ENCODE peak calls at places on chromosomes 3 and 15, in nine cellular contexts. U is pancreas; Z is aorta; Y is BE2C; N is heart left ventricle; D is Panc1; L is Karpas-422; Q is naive thymus-derived CD4-positive, alpha-beta T cell; T is testis. I is an unnamed sample. For H3K4me1, the result is how much of the 10 kb centered on the place peaks cover.

GRCh38 chr3:175432338-175433025 is 573.3 kb downstream of the NAALADL2 start:
- DNase-seq in T (no peak), U (no peak), N (no peak), Y (peak), L (no peak), Z (no peak), D (no peak), Q (no peak), I (no peak)

GRCh38 chr3:120350431-120350941 is 1.3 kb upstream of the LRRC58 start:
- DNase-seq in L (peak), Y (peak), N (no peak), Z (peak), U (peak), Q (no peak), D (no peak), T (peak), I (no peak)

GRCh38 chr15:35289029-35289617 is 204.0 kb upstream of the NANOGP8 start:
- DNase-seq in Y (peak), N (no peak), L (peak), U (no peak), D (no peak), Z (no peak), T (peak), Q (no peak), I (no peak)

GRCh38 chr15:100665570-100665969 is 63.2 kb downstream of the ASB7 start:
- DNase-seq in L (no peak), T (peak), D (no peak), N (no peak), Z (no peak), U (no peak), Q (no peak), Y (no peak), I (no peak)

GRCh38 chr3:113847664-113848461 is 9.3 kb downstream of the GRAMD1C start:
- DNase-seq in Q (no peak), D (no peak), Z (no peak), L (no peak), U (no peak), T (no peak), Y (no peak), N (no peak), I (no peak)

GRCh38 chr3:4730734-4731133 is 237.6 kb downstream of the ITPR1 start:
- DNase-seq in Y (no peak), L (no peak), N (no peak), Q (no peak), Z (peak), U (no peak), T (no peak), D (no peak), I (no peak)

GRCh38 chr15:82108489-82109078 is 62.8 kb upstream of the MEX3B start:
- DNase-seq in L (peak), Y (peak), Z (peak), U (peak), T (peak), Q (peak), D (peak), N (peak), I (peak)

GRCh38 chr3:101010316-101010715 is 17.1 kb upstream of the ABI3BP start:
- DNase-seq in N (no peak), Z (no peak), T (no peak), L (no peak), Y (no peak), Q (no peak), U (no peak), D (no peak), I (no peak)

GRCh38 chr3:142568393-142569017 is 10.0 kb downstream of the ATR start:
- DNase-seq in T (peak), D (no peak), Y (no peak), L (no peak), Q (no peak), U (no peak), Z (no peak), N (no peak), I (no peak)

GRCh38 chr3:9903238-9903624 is 583 bp downstream of the IL17RE start:
- DNase-seq in Z (no peak), Y (no peak), D (no peak), U (no peak), T (no peak), L (no peak), Q (no peak), N (peak), I (no peak)

GRCh38 chr3:177905895-177906511 is 630.2 kb upstream of the KCNMB2 start:
- DNase-seq in Q (no peak), N (no peak), T (no peak), Z (no peak), U (peak), Y (no peak), L (no peak), D (no peak), I (no peak)

GRCh38 chr15:75138016-75138999 is 63.4 kb upstream of the C15orf39 start:
- DNase-seq in Y (no peak), D (no peak), Z (peak), N (no peak), T (peak), Q (no peak), L (no peak), U (no peak), I (no peak)

GRCh38 chr3:8480699-8481098 is 20.9 kb upstream of the LMCD1 start:
- DNase-seq in Q (no peak), D (no peak), Y (no peak), U (no peak), T (no peak), Z (no peak), N (no peak), L (no peak), I (no peak)

GRCh38 chr3:133441867-133442270 is 42.0 kb downstream of the BFSP2 start:
- DNase-seq in L (no peak), N (no peak), Q (no peak), D (no peak), Y (no peak), U (no peak), T (no peak), Z (no peak), I (no peak)

GRCh38 chr15:86505951-86506350 is 426.3 kb downstream of the AGBL1 start:
- DNase-seq in L (no peak), D (no peak), U (no peak), N (no peak), Q (no peak), Z (no peak), Y (no peak), T (no peak), I (no peak)

GRCh38 chr3:141367038-141367730 is 1.1 kb upstream of the ZBTB38 start:
- DNase-seq in L (no peak), Y (no peak), N (peak), D (no peak), U (no peak), Q (no peak), Z (no peak), T (no peak), I (peak)

GRCh38 chr3:111227216-111227615 is 155.6 kb downstream of the NECTIN3 start:
- DNase-seq in D (no peak), T (no peak), Q (no peak), N (no peak), Z (no peak), Y (no peak), L (no peak), U (no peak), I (no peak)

GRCh38 chr3:187694801-187695200 is 7.6 kb downstream of the RTP2 start:
- DNase-seq in Z (no peak), N (no peak), U (no peak), T (no peak), L (no peak), Y (no peak), D (no peak), Q (no peak), I (no peak)

GRCh38 chr15:64883997-64884511 is 27.6 kb upstream of the ANKDD1A start:
- DNase-seq in Q (peak), N (peak), Y (peak), L (no peak), D (peak), Z (peak), T (peak), U (no peak), I (no peak)

GRCh38 chr3:59773970-59774369 is 724.1 kb upstream of the CFAP20DC start:
- DNase-seq in Q (no peak), U (no peak), Y (peak), T (no peak), N (no peak), L (no peak), Z (no peak), D (no peak), I (no peak)

GRCh38 chr3:31895471-31895870 is 85.6 kb downstream of the OSBPL10 start:
- DNase-seq in N (no peak), D (no peak), L (no peak), T (no peak), Y (no peak), Z (no peak), U (no peak), Q (no peak), I (no peak)

GRCh38 chr15:85443046-85443445 is 62.6 kb downstream of the AKAP13 start:
- DNase-seq in D (no peak), Y (no peak), Q (no peak), N (no peak), Z (no peak), U (no peak), L (peak), T (no peak), I (no peak)

GRCh38 chr3:133890037-133890436 is 5.6 kb downstream of the RAB6B start:
- DNase-seq in N (no peak), U (no peak), Z (peak), L (no peak), Y (no peak), T (no peak), D (no peak), Q (no peak), I (no peak)

GRCh38 chr3:197256836-197257444 is 41.5 kb downstream of the DLG1 start:
- DNase-seq in Q (peak), L (peak), N (no peak), U (peak), Y (peak), Z (no peak), D (peak), T (peak), I (no peak)

GRCh38 chr3:21962456-21962855 is 211.4 kb upstream of the ZNF385D start:
- DNase-seq in Y (no peak), N (no peak), Z (no peak), U (no peak), T (no peak), L (no peak), D (no peak), Q (no peak), I (no peak)

GRCh38 chr3:143295201-143296080 is 175.9 kb downstream of the CHST2 start:
- DNase-seq in D (no peak), Y (no peak), L (peak), T (no peak), Z (no peak), U (no peak), Q (no peak), N (no peak), I (no peak)

GRCh38 chr15:90015749-90016148 is 14.6 kb downstream of the ZNF710 start:
- DNase-seq in D (no peak), N (no peak), Q (no peak), T (no peak), L (no peak), Y (no peak), U (peak), Z (no peak), I (no peak)

GRCh38 chr3:146465713-146466465 is 3.5 kb downstream of the PLSCR2 start:
- DNase-seq in D (no peak), Y (no peak), T (no peak), U (no peak), N (no peak), L (no peak), Z (no peak), Q (no peak), I (no peak)

GRCh38 chr15:20340931-20341661 is 200.5 kb downstream of the GOLGA6L6 start:
- DNase-seq in Y (peak), Q (no peak), T (peak), D (no peak), L (no peak), U (peak), Z (peak), N (peak), I (peak)

GRCh38 chr15:34070003-34070402 is 31.0 kb upstream of the AVEN start:
- DNase-seq in D (no peak), Z (no peak), Q (no peak), T (no peak), N (no peak), Y (no peak), U (no peak), L (no peak), I (no peak)

GRCh38 chr3:20912406-20912805 is 726.4 kb upstream of the SGO1 start:
- DNase-seq in L (no peak), T (no peak), Q (no peak), N (no peak), U (no peak), Z (no peak), D (no peak), Y (no peak), I (no peak)

DNA sequence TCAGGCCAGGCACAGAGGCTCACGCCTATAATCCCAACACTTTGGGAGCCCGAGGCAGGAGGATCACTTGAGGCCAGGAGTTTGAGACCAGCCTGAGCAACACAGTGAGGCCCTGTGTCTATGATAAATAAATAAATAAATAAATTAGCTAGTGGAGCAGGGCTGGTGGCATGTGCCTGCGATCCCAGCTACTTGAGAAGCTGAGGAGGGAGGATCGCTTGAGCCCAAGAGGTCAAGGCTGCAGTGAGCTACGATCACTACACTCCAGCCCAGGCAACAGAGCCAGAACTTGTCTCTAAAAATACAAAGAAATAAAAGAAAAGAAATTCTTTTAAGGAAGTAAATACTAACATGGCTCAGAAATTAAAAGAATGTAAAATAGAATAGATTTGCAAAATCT is 91.8 kb downstream of the LIPC start:
- DNase-seq in N (no peak), T (peak), Q (no peak), D (no peak), U (no peak), Z (no peak), L (no peak), Y (no peak), I (no peak)
- H3K4me1 ChIP-seq in N (under half), T (under half), Q (under half), D (under half), U (under half), Z (under half), L (under half), Y (under half), I (under half)

GRCh38 chr15:41806291-41807181 is 21.4 kb upstream of the JMJD7 start:
- DNase-seq in D (no peak), T (peak), U (no peak), N (no peak), L (no peak), Q (no peak), Y (peak), Z (no peak), I (peak)
- H3K4me1 ChIP-seq in D (under half), T (under half), U (under half), N (under half), L (under half), Q (under half), Y (under half), Z (under half), I (under half)

DNA sequence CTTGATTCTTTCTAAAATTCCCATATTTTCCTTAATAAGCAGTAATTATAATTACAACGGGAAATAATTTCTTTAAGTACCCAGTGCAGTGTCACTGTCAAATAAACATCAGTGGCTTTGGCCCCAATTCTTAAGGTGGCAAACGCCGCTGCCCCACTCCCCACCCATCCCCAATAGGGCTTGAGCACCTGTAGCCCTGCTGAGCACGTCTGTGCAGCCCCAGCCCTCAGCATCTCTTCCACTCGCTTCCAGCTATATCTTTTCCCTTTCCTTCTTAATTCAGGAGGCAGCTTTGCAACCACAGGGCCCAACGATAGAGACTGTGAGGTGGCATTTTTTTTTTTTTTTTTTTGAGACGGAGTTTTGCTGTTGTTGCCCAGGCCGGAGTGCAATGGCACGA is 9.0 kb downstream of the PPM1M start:
- DNase-seq in Q (no peak), Y (no peak), D (no peak), U (no peak), N (no peak), T (no peak), L (no peak), Z (no peak), I (no peak)
- H3K4me1 ChIP-seq in Q (half or more), Y (under half), D (under half), U (under half), N (under half), T (under half), L (under half), Z (under half), I (under half)

DNA sequence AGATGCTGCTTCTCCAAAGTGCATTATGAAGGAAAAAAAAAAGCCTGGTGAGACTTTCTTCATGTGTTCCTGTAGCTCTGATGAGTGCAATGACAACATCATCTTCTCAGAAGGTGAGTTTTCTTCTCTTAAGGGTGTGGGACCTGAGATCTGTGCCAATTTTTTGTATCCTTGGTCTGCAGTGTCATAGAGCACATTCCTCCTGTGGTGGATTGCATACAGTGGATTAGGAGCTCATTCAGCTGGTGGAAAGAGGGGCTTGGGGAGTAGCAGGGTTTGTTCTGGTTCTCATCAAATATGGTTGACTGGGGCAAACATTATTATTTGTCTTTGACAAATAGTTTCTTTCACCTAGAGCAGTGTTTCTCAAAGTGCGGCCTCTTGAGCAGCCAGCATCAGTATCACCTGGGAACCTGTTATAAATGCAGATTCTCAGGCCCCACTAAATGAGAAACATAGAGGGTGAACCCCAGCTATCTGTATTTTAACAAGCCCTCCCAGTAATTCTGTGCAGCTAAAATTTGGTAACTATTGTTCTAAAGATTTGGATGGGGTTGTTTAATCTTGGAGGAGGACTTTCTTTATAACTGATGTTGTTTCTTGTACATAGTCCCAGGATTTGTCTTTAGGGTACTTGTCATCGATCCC is 44.1 kb downstream of the TGFBR2 start:
- DNase-seq in U (no peak), Q (no peak), L (no peak), T (no peak), D (no peak), Z (no peak), N (no peak), Y (no peak), I (no peak)
- H3K4me1 ChIP-seq in U (under half), Q (half or more), L (under half), T (under half), D (under half), Z (under half), N (under half), Y (under half), I (under half)

GRCh38 chr3:48038971-48039481 is 22.8 kb upstream of the MAP4 start:
- DNase-seq in T (no peak), N (no peak), U (no peak), Y (no peak), D (no peak), Z (no peak), Q (no peak), L (no peak), I (no peak)

GRCh38 chr3:48039487-48040190 is 23.4 kb upstream of the MAP4 start:
- DNase-seq in L (no peak), Y (no peak), N (no peak), Z (no peak), Q (no peak), U (no peak), T (no peak), D (peak), I (no peak)

GRCh38 chr3:48030188-48030587 is 14.0 kb upstream of the MAP4 start:
- DNase-seq in U (no peak), D (no peak), Z (no peak), Y (no peak), L (no peak), T (no peak), N (no peak), Q (no peak), I (no peak)

DNA sequence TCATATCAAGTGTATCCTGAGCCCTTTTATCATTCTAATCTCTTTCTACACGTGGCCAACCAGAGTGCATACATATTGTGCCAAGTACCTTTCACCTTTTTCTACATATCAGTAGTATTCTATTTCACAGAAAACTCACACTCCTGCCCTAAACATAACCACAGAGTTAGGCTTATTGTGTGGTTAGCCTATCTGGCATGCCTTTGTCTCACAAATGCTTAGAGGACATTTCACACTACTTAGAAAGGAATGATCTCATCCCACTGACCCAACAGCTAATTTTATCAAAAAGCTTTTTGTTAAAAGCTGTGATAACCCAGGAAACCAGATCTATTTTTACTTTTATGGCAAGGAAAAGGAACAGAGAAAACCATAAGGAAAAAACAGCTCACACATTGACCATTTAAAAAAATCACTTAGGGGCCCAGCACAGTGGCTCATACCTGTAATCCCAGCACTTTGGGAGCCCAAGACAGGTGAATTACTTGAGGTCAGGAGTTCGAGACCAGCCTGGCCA is 17.8 kb upstream of the MAP4 start:
- DNase-seq in Z (no peak), T (no peak), N (no peak), U (no peak), L (no peak), D (no peak), Y (no peak), Q (no peak), I (no peak)
- H3K4me1 ChIP-seq in Z (under half), T (under half), N (under half), U (under half), L (under half), D (under half), Y (under half), Q (under half), I (under half)

DNA sequence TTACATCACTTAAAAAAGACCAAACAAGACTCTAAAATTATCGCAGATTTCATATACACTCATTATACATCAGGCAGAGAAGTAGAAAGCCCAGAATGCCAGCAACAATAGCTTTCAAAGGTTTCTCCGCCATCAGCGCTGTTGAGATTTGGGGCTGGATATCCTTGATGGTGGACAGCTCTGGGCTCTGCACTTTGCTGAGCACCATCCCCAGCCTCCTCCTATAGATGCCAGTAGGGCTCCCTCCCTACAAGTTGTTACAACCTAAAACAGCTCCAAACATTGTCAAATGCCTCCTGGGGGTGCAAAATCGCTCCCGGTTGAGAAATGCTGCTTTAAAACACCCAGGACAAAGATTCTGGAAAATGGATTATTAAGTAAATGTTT is 73.5 kb downstream of the ATP10A start:
- DNase-seq in U (no peak), D (no peak), Y (no peak), L (no peak), Z (no peak), N (no peak), T (no peak), Q (no peak), I (no peak)
- H3K4me1 ChIP-seq in U (under half), D (under half), Y (under half), L (under half), Z (under half), N (under half), T (under half), Q (under half), I (under half)